ENCODE peak calls at places on chromosomes 3 and 15, in six cellular contexts. O, W, E, Z, I and N are unnamed samples.

GRCh38 chr3:152159328-152159727 is 109.4 kb upstream of the MBNL1 start:
- DNase-seq in O (peak), W (no peak), E (peak), Z (no peak), I (no peak), N (peak)

GRCh38 chr3:33482126-33482525 is 41.9 kb upstream of the UBP1 start:
- DNase-seq in O (peak), W (no peak), E (no peak), Z (no peak), I (no peak), N (no peak)

GRCh38 chr15:56207092-56207491 is 36.6 kb downstream of the RFX7 start:
- DNase-seq in O (no peak), W (no peak), E (no peak), Z (no peak), I (no peak), N (no peak)

GRCh38 chr3:128488636-128488994 is 4.4 kb downstream of the GATA2 start:
- DNase-seq in O (no peak), W (no peak), E (no peak), Z (no peak), I (no peak), N (no peak)

GRCh38 chr3:194575484-194576210 is 57.6 kb downstream of the TMEM44 start:
- DNase-seq in O (no peak), W (no peak), E (no peak), Z (no peak), I (no peak), N (no peak)

GRCh38 chr3:16743276-16743675 is 138.1 kb upstream of the DAZL start:
- DNase-seq in O (no peak), W (no peak), E (no peak), Z (no peak), I (no peak), N (no peak)

GRCh38 chr3:106144051-106144450 is 275.2 kb upstream of the CBLB start:
- DNase-seq in O (no peak), W (no peak), E (no peak), Z (no peak), I (no peak), N (no peak)

GRCh38 chr3:14391033-14391432 is 11.4 kb upstream of the SLC6A6 start:
- DNase-seq in O (peak), W (peak), E (no peak), Z (no peak), I (no peak), N (peak)

GRCh38 chr15:98713585-98714001 is 65.3 kb downstream of the IGF1R start:
- DNase-seq in O (no peak), W (no peak), E (no peak), Z (no peak), I (no peak), N (no peak)

GRCh38 chr3:8529197-8529637 is 27.6 kb downstream of the LMCD1 start:
- DNase-seq in O (no peak), W (peak), E (no peak), Z (no peak), I (no peak), N (no peak)

GRCh38 chr3:127428344-127429001 is 140.6 kb upstream of the PRR20G start:
- DNase-seq in O (no peak), W (no peak), E (no peak), Z (no peak), I (no peak), N (no peak)

GRCh38 chr3:123392871-123393620 is 55.8 kb downstream of the ADCY5 start:
- DNase-seq in O (no peak), W (no peak), E (no peak), Z (no peak), I (no peak), N (no peak)

GRCh38 chr3:12195231-12195630 is 36.5 kb upstream of the TIMP4 start:
- DNase-seq in O (no peak), W (no peak), E (no peak), Z (no peak), I (no peak), N (no peak)

GRCh38 chr15:70852501-70853269 is 1.3 kb downstream of the LARP6 start:
- DNase-seq in O (no peak), W (no peak), E (no peak), Z (no peak), I (no peak), N (no peak)

GRCh38 chr3:10702961-10703740 is 112.9 kb upstream of the SLC6A11 start:
- DNase-seq in O (no peak), W (peak), E (no peak), Z (no peak), I (no peak), N (no peak)

GRCh38 chr3:195403841-195404408 is 38.9 kb downstream of the ACAP2 start:
- DNase-seq in O (no peak), W (no peak), E (no peak), Z (no peak), I (no peak), N (peak)

GRCh38 chr3:151871639-151872468 is 1.6 kb upstream of the SUCNR1 start:
- DNase-seq in O (no peak), W (peak), E (no peak), Z (no peak), I (no peak), N (no peak)

GRCh38 chr3:124780767-124781485 is 50.7 kb downstream of the UMPS start:
- DNase-seq in O (no peak), W (peak), E (no peak), Z (no peak), I (no peak), N (no peak)

GRCh38 chr3:166284994-166285393 is 447.8 kb upstream of the BCHE start:
- DNase-seq in O (no peak), W (no peak), E (peak), Z (no peak), I (no peak), N (peak)

GRCh38 chr15:63243101-63243500 is 34.3 kb upstream of the APH1B start:
- DNase-seq in O (no peak), W (no peak), E (no peak), Z (no peak), I (no peak), N (no peak)

GRCh38 chr15:63945005-63945788 is 101.1 kb downstream of the DAPK2 start:
- DNase-seq in O (no peak), W (peak), E (no peak), Z (peak), I (no peak), N (no peak)

GRCh38 chr3:195451373-195452000 is 8.7 kb upstream of the ACAP2 start:
- DNase-seq in O (no peak), W (no peak), E (no peak), Z (no peak), I (peak), N (no peak)

GRCh38 chr15:60362318-60363023 is 35.3 kb downstream of the ANXA2 start:
- DNase-seq in O (no peak), W (no peak), E (peak), Z (peak), I (no peak), N (no peak)

GRCh38 chr3:49602877-49603411 is 48.7 kb downstream of the BSN start:
- DNase-seq in O (no peak), W (no peak), E (no peak), Z (peak), I (no peak), N (no peak)

GRCh38 chr15:74988007-74988800 is 7.2 kb upstream of the SCAMP5 start:
- DNase-seq in O (no peak), W (no peak), E (no peak), Z (peak), I (no peak), N (no peak)

GRCh38 chr3:147392083-147392916 is 14.0 kb downstream of the ZIC4 start:
- DNase-seq in O (no peak), W (peak), E (no peak), Z (no peak), I (no peak), N (no peak)

GRCh38 chr3:4532535-4533112 is 39.5 kb downstream of the ITPR1 start:
- DNase-seq in O (no peak), W (no peak), E (no peak), Z (no peak), I (no peak), N (no peak)

GRCh38 chr3:14564741-14565140 is 24.6 kb upstream of the GRIP2 start:
- DNase-seq in O (no peak), W (no peak), E (no peak), Z (no peak), I (no peak), N (no peak)

GRCh38 chr3:115341208-115341607 is 194.1 kb upstream of the ZBTB20 start:
- DNase-seq in O (peak), W (no peak), E (peak), Z (no peak), I (no peak), N (peak)

GRCh38 chr3:193605876-193606275 is 12.9 kb downstream of the OPA1 start:
- DNase-seq in O (no peak), W (peak), E (no peak), Z (peak), I (no peak), N (no peak)

GRCh38 chr3:115927210-115927609 is 303.9 kb downstream of the GAP43 start:
- DNase-seq in O (no peak), W (no peak), E (no peak), Z (no peak), I (no peak), N (no peak)

GRCh38 chr15:53586815-53587214 is 172.6 kb downstream of the WDR72 start:
- DNase-seq in O (no peak), W (peak), E (no peak), Z (no peak), I (no peak), N (no peak)

GRCh38 chr15:76986743-76987142 is 8.2 kb upstream of the PSTPIP1 start:
- DNase-seq in O (no peak), W (no peak), E (no peak), Z (no peak), I (no peak), N (no peak)

GRCh38 chr15:76108021-76108723 is 48.4 kb downstream of the TMEM266 start:
- DNase-seq in O (no peak), W (peak), E (no peak), Z (no peak), I (no peak), N (no peak)

GRCh38 chr3:13161021-13161759 is 88.0 kb upstream of the IQSEC1 start:
- DNase-seq in O (no peak), W (no peak), E (no peak), Z (no peak), I (no peak), N (no peak)

GRCh38 chr3:100386437-100387064 is 14.3 kb downstream of the TOMM70 start:
- DNase-seq in O (no peak), W (no peak), E (no peak), Z (no peak), I (no peak), N (no peak)

GRCh38 chr3:141795719-141796435 is 32.7 kb downstream of the GRK7 start:
- DNase-seq in O (no peak), W (no peak), E (no peak), Z (no peak), I (no peak), N (no peak)

GRCh38 chr3:129619726-129620162 is 13.3 kb upstream of the PLXND1 start:
- DNase-seq in O (no peak), W (no peak), E (no peak), Z (no peak), I (no peak), N (no peak)